ENCODE peak calls at places on chromosome 18, in seven cellular contexts. J, A, U, Q, X, S and O are unnamed samples. For H3K4me1 and H3K9me3, the result is how much of the 10 kb centered on the place peaks cover.

GRCh38 chr18:10660485-10660884 is 134.7 kb downstream of the NAPG start:
- DNase-seq in J (peak), A (no peak), U (no peak), Q (no peak), X (no peak), S (no peak), O (no peak)

GRCh38 chr18:12991839-12992216 is 666 bp downstream of the CEP192 start:
- DNase-seq in J (no peak), A (no peak), U (no peak), Q (no peak), X (no peak), S (no peak), O (no peak)

GRCh38 chr18:74434466-74434865 is 22.6 kb downstream of the DIPK1C start:
- DNase-seq in J (no peak), A (no peak), U (no peak), Q (no peak), X (no peak), S (no peak), O (no peak)

GRCh38 chr18:35506024-35506712 is 8.4 kb upstream of the INO80C start:
- DNase-seq in J (no peak), A (no peak), U (no peak), Q (no peak), X (peak), S (no peak), O (no peak)

GRCh38 chr18:66734451-66734850 is 130.6 kb upstream of the CDH19 start:
- DNase-seq in J (no peak), A (no peak), U (no peak), Q (no peak), X (no peak), S (no peak), O (no peak)

GRCh38 chr18:70288171-70288850 is 534 bp upstream of the SOCS6 start:
- DNase-seq in J (peak), A (peak), U (peak), Q (peak), X (peak), S (peak), O (peak)

GRCh38 chr18:61926532-61926931 is 33.7 kb upstream of the RNF152 start:
- DNase-seq in J (no peak), A (no peak), U (no peak), Q (no peak), X (no peak), S (no peak), O (no peak)

GRCh38 chr18:61502472-61502871 is 169.2 kb downstream of the CDH20 start:
- DNase-seq in J (no peak), A (peak), U (no peak), Q (no peak), X (peak), S (peak), O (no peak)

GRCh38 chr18:23844991-23845680 is 155.9 kb downstream of the LAMA3 start:
- DNase-seq in J (no peak), A (no peak), U (no peak), Q (no peak), X (no peak), S (no peak), O (no peak)

GRCh38 chr18:9290171-9290570 is 44.4 kb upstream of the TWSG1 start:
- DNase-seq in J (no peak), A (no peak), U (no peak), Q (no peak), X (peak), S (no peak), O (no peak)

GRCh38 chr18:13500227-13500865 is 226.0 kb downstream of the FAM210A start:
- DNase-seq in J (peak), A (no peak), U (peak), Q (no peak), X (peak), S (no peak), O (no peak)

GRCh38 chr18:70243545-70243944 is 38.1 kb upstream of the RTTN start:
- DNase-seq in J (no peak), A (no peak), U (no peak), Q (no peak), X (peak), S (no peak), O (no peak)

GRCh38 chr18:68083131-68083530 is 566.6 kb upstream of the DSEL start:
- DNase-seq in J (no peak), A (no peak), U (no peak), Q (no peak), X (peak), S (no peak), O (no peak)

GRCh38 chr18:59149007-59149406 is 9.3 kb downstream of the SEC11C start:
- DNase-seq in J (no peak), A (no peak), U (no peak), Q (no peak), X (no peak), S (no peak), O (no peak)

GRCh38 chr18:11005528-11005927 is 143.8 kb downstream of the PIEZO2 start:
- DNase-seq in J (no peak), A (peak), U (no peak), Q (peak), X (peak), S (peak), O (no peak)

GRCh38 chr18:44041553-44042418 is 638.9 kb upstream of the SETBP1 start:
- DNase-seq in J (no peak), A (no peak), U (no peak), Q (no peak), X (no peak), S (no peak), O (no peak)

GRCh38 chr18:32530947-32531651 is 60.4 kb upstream of the GAREM1 start:
- DNase-seq in J (no peak), A (no peak), U (no peak), Q (no peak), X (no peak), S (no peak), O (no peak)

GRCh38 chr18:53153800-53154199 is 813.8 kb downstream of the DCC start:
- DNase-seq in J (no peak), A (no peak), U (no peak), Q (no peak), X (no peak), S (no peak), O (no peak)

GRCh38 chr18:53152478-53152877 is 812.5 kb downstream of the DCC start:
- DNase-seq in J (no peak), A (no peak), U (no peak), Q (no peak), X (no peak), S (no peak), O (no peak)

GRCh38 chr18:53148056-53148574 is 808.1 kb downstream of the DCC start:
- DNase-seq in J (no peak), A (no peak), U (no peak), Q (no peak), X (no peak), S (no peak), O (no peak)

GRCh38 chr18:53147472-53147871 is 807.5 kb downstream of the DCC start:
- DNase-seq in J (no peak), A (no peak), U (no peak), Q (no peak), X (no peak), S (no peak), O (no peak)

GRCh38 chr18:53153281-53153680 is 813.3 kb downstream of the DCC start:
- DNase-seq in J (no peak), A (peak), U (no peak), Q (no peak), X (no peak), S (no peak), O (no peak)
- TF ChIP-seq CTCF in J (no peak), A (peak), U (peak), Q (no peak), X (no peak), S (peak), O (no peak)

GRCh38 chr18:26510337-26510736 is 38.0 kb downstream of the KCTD1 start:
- DNase-seq in J (no peak), A (no peak), U (no peak), Q (no peak), X (no peak), S (no peak), O (no peak)
- H3K4me1 ChIP-seq in J (under half), A (under half), U (half or more), Q (under half), X (under half), S (under half), O (under half)

GRCh38 chr18:79897940-79898625 is 53.4 kb downstream of the SLC66A2 start:
- DNase-seq in J (no peak), A (peak), U (no peak), Q (no peak), X (no peak), S (no peak), O (no peak)
- H3K9me3 ChIP-seq in J (under half), A (half or more), U (half or more), Q (under half), X (under half), S (under half), O (half or more)

GRCh38 chr18:57425096-57425495 is 10.1 kb upstream of the ONECUT2 start:
- DNase-seq in J (no peak), A (no peak), U (no peak), Q (no peak), X (no peak), S (no peak), O (no peak)
- TF ChIP-seq CTCF in J (no peak), A (no peak), U (no peak), Q (no peak), X (no peak), S (no peak), O (no peak)

DNA sequence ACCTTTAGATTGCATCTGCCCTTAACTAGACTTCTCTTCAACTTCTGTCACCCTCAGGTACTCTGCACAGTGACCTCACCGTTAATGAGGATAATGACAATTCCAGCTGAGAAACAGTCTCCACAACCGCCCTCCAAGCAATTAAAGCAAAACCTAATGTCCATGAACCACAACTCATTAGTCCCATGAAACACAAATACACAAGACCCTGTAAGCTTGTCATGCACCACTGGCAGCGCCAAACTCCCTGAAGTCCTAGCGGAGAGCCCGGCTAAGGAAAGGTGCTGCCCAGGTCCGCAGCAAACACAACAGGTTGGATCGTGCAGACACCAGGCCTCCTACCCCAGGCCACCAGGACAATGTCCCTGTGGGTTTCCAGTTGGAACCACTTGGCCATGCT is 7.4 kb downstream of the SMAD7 start:
- DNase-seq in J (no peak), A (no peak), U (no peak), Q (no peak), X (no peak), S (no peak), O (no peak)
- H3K4me1 ChIP-seq in J (half or more), A (half or more), U (half or more), Q (half or more), X (half or more), S (half or more), O (half or more)

GRCh38 chr18:79022603-79023002 is 43.0 kb downstream of the SALL3 start:
- DNase-seq in J (no peak), A (no peak), U (no peak), Q (no peak), X (no peak), S (no peak), O (peak)
- H3K9me3 ChIP-seq in J (under half), A (under half), U (under half), Q (under half), X (under half), S (under half), O (under half)

DNA sequence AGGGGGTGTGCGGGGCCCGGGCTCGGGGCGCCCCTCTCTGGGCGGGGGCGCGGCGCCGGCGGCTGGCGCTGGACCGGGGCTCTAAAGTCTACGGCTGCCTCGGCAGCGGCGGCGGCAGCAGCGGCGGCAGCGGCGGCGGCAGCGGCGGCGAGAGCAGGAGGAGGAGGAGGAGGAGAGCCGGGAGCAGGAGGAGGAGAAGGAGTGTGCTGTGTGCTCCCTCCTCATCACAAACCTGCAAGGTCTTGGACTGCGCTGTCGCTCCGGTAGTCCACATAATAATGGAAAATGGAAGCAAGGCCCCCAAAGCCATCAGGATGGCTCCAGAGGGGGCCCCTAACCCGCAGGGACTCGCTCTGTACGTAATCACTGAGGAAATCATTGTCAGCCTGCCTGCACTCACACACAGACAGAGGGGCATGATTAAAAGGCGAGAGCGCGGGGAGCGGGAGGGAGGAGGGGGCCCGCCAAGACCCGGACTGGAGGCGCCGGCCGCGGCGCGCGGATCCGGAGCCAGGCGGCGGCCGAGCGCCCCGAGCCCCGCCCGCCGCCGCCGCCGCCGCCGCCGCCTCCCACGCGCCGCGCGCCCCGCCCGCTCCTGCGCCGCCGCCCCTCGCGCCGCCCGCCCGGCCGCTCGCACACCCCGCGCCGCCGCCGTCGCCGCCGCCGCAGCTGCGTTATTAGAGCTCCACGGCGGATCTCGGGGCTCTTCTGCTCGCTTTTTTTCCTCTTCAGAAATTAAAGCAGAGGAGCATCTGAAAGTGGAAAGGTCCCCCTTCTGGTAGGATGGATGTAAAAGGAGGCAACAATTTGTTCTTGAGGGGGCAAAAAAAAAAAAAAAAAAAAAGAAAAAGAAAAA is at the start of gene ZNF521:
- DNase-seq in J (peak), A (peak), U (peak), Q (peak), X (peak), S (peak), O (peak)
- TF ChIP-seq CTCF in J (peak), A (no peak), U (peak), Q (no peak), X (peak), S (no peak), O (no peak)